ENCODE peak calls at places on chromosomes 3 and 15, in seven cellular contexts. One of them, this sample, is unnamed.

GRCh38 chr3:21524113-21524512 is 226.9 kb downstream of the ZNF385D start:
- DNase-seq in EL: no peak
- DNase-seq in NCI-H748 treated with DMSO at 0.1 percent for 48 hours: no peak
- DNase-seq in left cardiac atrium: no peak
- DNase-seq in KBM-7: no peak
- DNase-seq in NCI-H510A treated with DMSO at 0.1 percent for 48 hours: no peak
- DNase-seq in mesothelial cell of epicardium: no peak
- DNase-seq in this sample: no peak

GRCh38 chr3:5226783-5227182 is 39.3 kb downstream of the EDEM1 start:
- DNase-seq in EL: peak; percentile 10
- DNase-seq in NCI-H748 treated with DMSO at 0.1 percent for 48 hours: peak; percentile 19
- DNase-seq in left cardiac atrium: no peak
- DNase-seq in KBM-7: peak; percentile 31
- DNase-seq in NCI-H510A treated with DMSO at 0.1 percent for 48 hours: no peak
- DNase-seq in mesothelial cell of epicardium: no peak
- DNase-seq in this sample: no peak

GRCh38 chr3:17850448-17850847 is 108.0 kb upstream of the TBC1D5 start:
- DNase-seq in EL: peak; percentile 18
- DNase-seq in NCI-H748 treated with DMSO at 0.1 percent for 48 hours: no peak
- DNase-seq in left cardiac atrium: no peak
- DNase-seq in KBM-7: peak; percentile 83
- DNase-seq in NCI-H510A treated with DMSO at 0.1 percent for 48 hours: no peak
- DNase-seq in mesothelial cell of epicardium: no peak
- DNase-seq in this sample: no peak

GRCh38 chr3:50572158-50572557 is 2.8 kb downstream of the HEMK1 start:
- DNase-seq in EL: peak; percentile 63
- DNase-seq in NCI-H748 treated with DMSO at 0.1 percent for 48 hours: no peak
- DNase-seq in left cardiac atrium: peak; percentile 79
- DNase-seq in KBM-7: peak; percentile 91
- DNase-seq in NCI-H510A treated with DMSO at 0.1 percent for 48 hours: peak; percentile 38
- DNase-seq in mesothelial cell of epicardium: peak; percentile 80
- DNase-seq in this sample: peak; percentile 7

GRCh38 chr3:73669268-73669667 is 44.5 kb upstream of the PDZRN3 start:
- DNase-seq in EL: peak; percentile 73
- DNase-seq in NCI-H748 treated with DMSO at 0.1 percent for 48 hours: no peak
- DNase-seq in left cardiac atrium: no peak
- DNase-seq in KBM-7: no peak
- DNase-seq in NCI-H510A treated with DMSO at 0.1 percent for 48 hours: no peak
- DNase-seq in mesothelial cell of epicardium: no peak
- DNase-seq in this sample: no peak

GRCh38 chr3:51620543-51620942 is 50.5 kb upstream of the TEX264 start:
- DNase-seq in EL: peak; percentile 42
- DNase-seq in NCI-H748 treated with DMSO at 0.1 percent for 48 hours: no peak
- DNase-seq in left cardiac atrium: no peak
- DNase-seq in KBM-7: no peak
- DNase-seq in NCI-H510A treated with DMSO at 0.1 percent for 48 hours: no peak
- DNase-seq in mesothelial cell of epicardium: no peak
- DNase-seq in this sample: no peak

GRCh38 chr15:49686626-49687025 is 65.8 kb downstream of the DTWD1 start:
- DNase-seq in EL: peak; percentile 29
- DNase-seq in NCI-H748 treated with DMSO at 0.1 percent for 48 hours: no peak
- DNase-seq in left cardiac atrium: no peak
- DNase-seq in KBM-7: no peak
- DNase-seq in NCI-H510A treated with DMSO at 0.1 percent for 48 hours: no peak
- DNase-seq in mesothelial cell of epicardium: no peak
- DNase-seq in this sample: no peak

GRCh38 chr3:34731879-34732278 is 907.4 kb upstream of the ARPP21 start:
- DNase-seq in EL: no peak
- DNase-seq in NCI-H748 treated with DMSO at 0.1 percent for 48 hours: no peak
- DNase-seq in left cardiac atrium: no peak
- DNase-seq in KBM-7: no peak
- DNase-seq in NCI-H510A treated with DMSO at 0.1 percent for 48 hours: no peak
- DNase-seq in mesothelial cell of epicardium: no peak
- DNase-seq in this sample: no peak

GRCh38 chr15:72304596-72304995 is 15.4 kb downstream of the CELF6 start:
- DNase-seq in EL: no peak
- DNase-seq in NCI-H748 treated with DMSO at 0.1 percent for 48 hours: no peak
- DNase-seq in left cardiac atrium: no peak
- DNase-seq in KBM-7: no peak
- DNase-seq in NCI-H510A treated with DMSO at 0.1 percent for 48 hours: no peak
- DNase-seq in mesothelial cell of epicardium: no peak
- DNase-seq in this sample: no peak

GRCh38 chr3:10568549-10568948 is 63.2 kb upstream of the ATP2B2 start:
- DNase-seq in EL: no peak
- DNase-seq in NCI-H748 treated with DMSO at 0.1 percent for 48 hours: no peak
- DNase-seq in left cardiac atrium: no peak
- DNase-seq in KBM-7: no peak
- DNase-seq in NCI-H510A treated with DMSO at 0.1 percent for 48 hours: no peak
- DNase-seq in mesothelial cell of epicardium: no peak
- DNase-seq in this sample: no peak

GRCh38 chr3:129558772-129559564 is 16.0 kb downstream of the H1-8 start:
- DNase-seq in EL: peak; percentile 94
- DNase-seq in NCI-H748 treated with DMSO at 0.1 percent for 48 hours: no peak
- DNase-seq in left cardiac atrium: no peak
- DNase-seq in KBM-7: no peak
- DNase-seq in NCI-H510A treated with DMSO at 0.1 percent for 48 hours: no peak
- DNase-seq in mesothelial cell of epicardium: no peak
- DNase-seq in this sample: no peak

GRCh38 chr15:97989330-97989729 is 28.8 kb downstream of the ARRDC4 start:
- DNase-seq in EL: no peak
- DNase-seq in NCI-H748 treated with DMSO at 0.1 percent for 48 hours: no peak
- DNase-seq in left cardiac atrium: no peak
- DNase-seq in KBM-7: no peak
- DNase-seq in NCI-H510A treated with DMSO at 0.1 percent for 48 hours: no peak
- DNase-seq in mesothelial cell of epicardium: no peak
- DNase-seq in this sample: no peak

GRCh38 chr3:193805448-193805847 is 212.4 kb downstream of the OPA1 start:
- DNase-seq in EL: peak; percentile 63
- DNase-seq in NCI-H748 treated with DMSO at 0.1 percent for 48 hours: peak; percentile 52
- DNase-seq in left cardiac atrium: peak; percentile 71
- DNase-seq in KBM-7: no peak
- DNase-seq in NCI-H510A treated with DMSO at 0.1 percent for 48 hours: peak; percentile 76
- DNase-seq in mesothelial cell of epicardium: peak; percentile 91
- DNase-seq in this sample: peak; percentile 98

GRCh38 chr3:62323241-62323640 is 50.1 kb downstream of the FEZF2 start:
- DNase-seq in EL: no peak
- DNase-seq in NCI-H748 treated with DMSO at 0.1 percent for 48 hours: no peak
- DNase-seq in left cardiac atrium: no peak
- DNase-seq in KBM-7: no peak
- DNase-seq in NCI-H510A treated with DMSO at 0.1 percent for 48 hours: no peak
- DNase-seq in mesothelial cell of epicardium: no peak
- DNase-seq in this sample: no peak

GRCh38 chr3:58092516-58092915 is 84.3 kb downstream of the FLNB start:
- DNase-seq in EL: peak; percentile 29
- DNase-seq in NCI-H748 treated with DMSO at 0.1 percent for 48 hours: no peak
- DNase-seq in left cardiac atrium: no peak
- DNase-seq in KBM-7: no peak
- DNase-seq in NCI-H510A treated with DMSO at 0.1 percent for 48 hours: no peak
- DNase-seq in mesothelial cell of epicardium: no peak
- DNase-seq in this sample: no peak

GRCh38 chr3:44045476-44046275 is 196.0 kb upstream of the TOPAZ1 start:
- DNase-seq in EL: peak; percentile 53
- DNase-seq in NCI-H748 treated with DMSO at 0.1 percent for 48 hours: no peak
- DNase-seq in left cardiac atrium: peak; percentile 30
- DNase-seq in KBM-7: peak; percentile 93
- DNase-seq in NCI-H510A treated with DMSO at 0.1 percent for 48 hours: peak; percentile 81
- DNase-seq in mesothelial cell of epicardium: no peak
- DNase-seq in this sample: peak; percentile 85

GRCh38 chr3:170520996-170521395 is 64.9 kb downstream of the SLC7A14 start:
- DNase-seq in EL: no peak
- DNase-seq in NCI-H748 treated with DMSO at 0.1 percent for 48 hours: no peak
- DNase-seq in left cardiac atrium: no peak
- DNase-seq in KBM-7: no peak
- DNase-seq in NCI-H510A treated with DMSO at 0.1 percent for 48 hours: no peak
- DNase-seq in mesothelial cell of epicardium: no peak
- DNase-seq in this sample: no peak

GRCh38 chr15:66115568-66116206 is 137.9 kb downstream of the MEGF11 start:
- DNase-seq in EL: no peak
- DNase-seq in NCI-H748 treated with DMSO at 0.1 percent for 48 hours: no peak
- DNase-seq in left cardiac atrium: no peak
- DNase-seq in KBM-7: peak; percentile 18
- DNase-seq in NCI-H510A treated with DMSO at 0.1 percent for 48 hours: peak; percentile 49
- DNase-seq in mesothelial cell of epicardium: no peak
- DNase-seq in this sample: no peak

GRCh38 chr3:124032881-124033359 is 41.0 kb upstream of the ROPN1 start:
- DNase-seq in EL: peak; percentile 89
- DNase-seq in NCI-H748 treated with DMSO at 0.1 percent for 48 hours: peak; percentile 54
- DNase-seq in left cardiac atrium: peak; percentile 85
- DNase-seq in KBM-7: peak; percentile 89
- DNase-seq in NCI-H510A treated with DMSO at 0.1 percent for 48 hours: peak; percentile 78
- DNase-seq in mesothelial cell of epicardium: peak; percentile 95
- DNase-seq in this sample: peak; percentile 97

GRCh38 chr3:146131616-146132410 is 29.2 kb downstream of the PLOD2 start:
- DNase-seq in EL: peak; percentile 95
- DNase-seq in NCI-H748 treated with DMSO at 0.1 percent for 48 hours: no peak
- DNase-seq in left cardiac atrium: no peak
- DNase-seq in KBM-7: no peak
- DNase-seq in NCI-H510A treated with DMSO at 0.1 percent for 48 hours: no peak
- DNase-seq in mesothelial cell of epicardium: no peak
- DNase-seq in this sample: no peak

GRCh38 chr3:8681349-8681748 is 36.8 kb upstream of the SSUH2 start:
- DNase-seq in EL: no peak
- DNase-seq in NCI-H748 treated with DMSO at 0.1 percent for 48 hours: no peak
- DNase-seq in left cardiac atrium: no peak
- DNase-seq in KBM-7: no peak
- DNase-seq in NCI-H510A treated with DMSO at 0.1 percent for 48 hours: no peak
- DNase-seq in mesothelial cell of epicardium: no peak
- DNase-seq in this sample: no peak

GRCh38 chr3:81105761-81106160 is 655.7 kb downstream of the GBE1 start:
- DNase-seq in EL: no peak
- DNase-seq in NCI-H748 treated with DMSO at 0.1 percent for 48 hours: no peak
- DNase-seq in left cardiac atrium: no peak
- DNase-seq in KBM-7: no peak
- DNase-seq in NCI-H510A treated with DMSO at 0.1 percent for 48 hours: no peak
- DNase-seq in mesothelial cell of epicardium: no peak
- DNase-seq in this sample: no peak

GRCh38 chr3:10855871-10856662 is 40.0 kb downstream of the SLC6A11 start:
- DNase-seq in EL: no peak
- DNase-seq in NCI-H748 treated with DMSO at 0.1 percent for 48 hours: no peak
- DNase-seq in left cardiac atrium: no peak
- DNase-seq in KBM-7: no peak
- DNase-seq in NCI-H510A treated with DMSO at 0.1 percent for 48 hours: no peak
- DNase-seq in mesothelial cell of epicardium: no peak
- DNase-seq in this sample: no peak

GRCh38 chr15:89964555-89964954 is 36.6 kb upstream of the ZNF710 start:
- DNase-seq in EL: no peak
- DNase-seq in NCI-H748 treated with DMSO at 0.1 percent for 48 hours: no peak
- DNase-seq in left cardiac atrium: no peak
- DNase-seq in KBM-7: peak; percentile 42
- DNase-seq in NCI-H510A treated with DMSO at 0.1 percent for 48 hours: no peak
- DNase-seq in mesothelial cell of epicardium: no peak
- DNase-seq in this sample: no peak

GRCh38 chr15:58465866-58466517 is 34.2 kb downstream of the LIPC start:
- DNase-seq in EL: no peak
- DNase-seq in NCI-H748 treated with DMSO at 0.1 percent for 48 hours: no peak
- DNase-seq in left cardiac atrium: no peak
- DNase-seq in KBM-7: no peak
- DNase-seq in NCI-H510A treated with DMSO at 0.1 percent for 48 hours: no peak
- DNase-seq in mesothelial cell of epicardium: no peak
- DNase-seq in this sample: no peak

GRCh38 chr3:23806322-23807160 is 786 bp downstream of the UBE2E1 start:
- DNase-seq in EL: peak; percentile 24
- DNase-seq in NCI-H748 treated with DMSO at 0.1 percent for 48 hours: no peak
- DNase-seq in left cardiac atrium: peak; percentile 38
- DNase-seq in KBM-7: no peak
- DNase-seq in NCI-H510A treated with DMSO at 0.1 percent for 48 hours: no peak
- DNase-seq in mesothelial cell of epicardium: peak; percentile 55
- DNase-seq in this sample: peak; percentile 47

GRCh38 chr15:29822100-29822684 is at the start of gene TJP1:
- DNase-seq in EL: peak; percentile 79
- DNase-seq in NCI-H748 treated with DMSO at 0.1 percent for 48 hours: peak; percentile 28
- DNase-seq in left cardiac atrium: peak; percentile 87
- DNase-seq in KBM-7: no peak
- DNase-seq in NCI-H510A treated with DMSO at 0.1 percent for 48 hours: peak; percentile 52
- DNase-seq in mesothelial cell of epicardium: peak; percentile 86
- DNase-seq in this sample: peak; percentile 31

GRCh38 chr3:49401758-49402157 is 10.0 kb downstream of the RHOA start:
- DNase-seq in EL: no peak
- DNase-seq in NCI-H748 treated with DMSO at 0.1 percent for 48 hours: no peak
- DNase-seq in left cardiac atrium: no peak
- DNase-seq in KBM-7: no peak
- DNase-seq in NCI-H510A treated with DMSO at 0.1 percent for 48 hours: no peak
- DNase-seq in mesothelial cell of epicardium: no peak
- DNase-seq in this sample: no peak

GRCh38 chr3:59374812-59375211 is 325.0 kb upstream of the CFAP20DC start:
- DNase-seq in EL: no peak
- DNase-seq in NCI-H748 treated with DMSO at 0.1 percent for 48 hours: no peak
- DNase-seq in left cardiac atrium: no peak
- DNase-seq in KBM-7: no peak
- DNase-seq in NCI-H510A treated with DMSO at 0.1 percent for 48 hours: no peak
- DNase-seq in mesothelial cell of epicardium: no peak
- DNase-seq in this sample: no peak

GRCh38 chr3:126259411-126260391 is 79.3 kb upstream of the ALDH1L1 start:
- DNase-seq in EL: peak; percentile 27
- DNase-seq in NCI-H748 treated with DMSO at 0.1 percent for 48 hours: no peak
- DNase-seq in left cardiac atrium: peak; percentile 63
- DNase-seq in KBM-7: peak; percentile 24
- DNase-seq in NCI-H510A treated with DMSO at 0.1 percent for 48 hours: no peak
- DNase-seq in mesothelial cell of epicardium: no peak
- DNase-seq in this sample: no peak

GRCh38 chr3:177833392-177833791 is 636.1 kb upstream of the TBL1XR1 start:
- DNase-seq in EL: no peak
- DNase-seq in NCI-H748 treated with DMSO at 0.1 percent for 48 hours: peak; percentile 82
- DNase-seq in left cardiac atrium: no peak
- DNase-seq in KBM-7: no peak
- DNase-seq in NCI-H510A treated with DMSO at 0.1 percent for 48 hours: peak; percentile 78
- DNase-seq in mesothelial cell of epicardium: no peak
- DNase-seq in this sample: peak; percentile 99

This sample was measured in NCI-H146.